ENCODE peak calls at places on chromosomes 7 and 10, in ten cellular contexts. T is HL-60, W is left ventricle myocardium inferior, J is Calu3, D is glutamatergic neuron, K is K562, I is astrocyte of the spinal cord, B is PC-3, E is activated B cell treated with CpG ODN at 0.5 μM for 24 hours, M is HFFc6. C is an unnamed sample.

GRCh38 chr10:73894245-73894971 is 16.5 kb upstream of the PLAU start:
- DNase-seq in T (no peak), J (no peak), D (no peak), K (peak), W (no peak), I (peak), B (peak), M (peak), E (no peak), C (peak)

GRCh38 chr10:77230194-77230593 is 407.4 kb downstream of the KCNMA1 start:
- DNase-seq in W (no peak), M (peak), E (no peak), I (peak), B (peak), D (no peak), K (no peak), T (no peak), J (no peak), C (peak)

GRCh38 chr7:118902600-118902999 is 678.1 kb downstream of the ANKRD7 start:
- DNase-seq in I (no peak), B (no peak), K (peak), D (no peak), J (no peak), T (no peak), M (no peak), E (no peak), W (no peak), C (no peak)

GRCh38 chr7:91140982-91141381 is 123.3 kb upstream of the FZD1 start:
- DNase-seq in D (no peak), M (no peak), B (no peak), E (no peak), T (peak), K (no peak), J (no peak), W (no peak), I (peak), C (no peak)

GRCh38 chr7:116216956-116217570 is 6.7 kb downstream of the TES start:
- DNase-seq in D (no peak), B (peak), W (no peak), M (peak), E (no peak), J (no peak), K (no peak), T (no peak), I (no peak), C (no peak)

GRCh38 chr7:12210179-12211053 is 678 bp upstream of the TMEM106B start:
- DNase-seq in T (no peak), E (peak), K (no peak), I (no peak), W (peak), B (peak), J (peak), D (no peak), M (no peak), C (no peak)

GRCh38 chr7:111735661-111736323 is 173.5 kb upstream of the IMMP2L start:
- DNase-seq in I (peak), B (peak), W (no peak), E (no peak), T (peak), D (peak), K (peak), M (peak), J (peak), C (peak)

GRCh38 chr7:97025130-97025499 is 484 bp upstream of the DLX5 start:
- DNase-seq in J (no peak), B (no peak), D (no peak), W (no peak), M (no peak), T (no peak), K (no peak), I (no peak), E (no peak), C (no peak)

GRCh38 chr10:4663162-4663992 is 162.6 kb upstream of the AKR1E2 start:
- DNase-seq in E (peak), W (peak), B (peak), I (peak), J (peak), K (peak), M (peak), D (no peak), T (no peak), C (peak)

GRCh38 chr10:100647928-100648327 is 97.5 kb upstream of the PAX2 start:
- DNase-seq in M (no peak), D (no peak), K (no peak), T (no peak), J (no peak), B (no peak), W (no peak), I (no peak), E (no peak), C (no peak)

GRCh38 chr10:98074315-98074911 is 44.0 kb upstream of the CRTAC1 start:
- DNase-seq in W (no peak), M (no peak), I (peak), E (no peak), D (no peak), K (peak), B (peak), T (no peak), J (peak), C (peak)

GRCh38 chr7:20561908-20562307 is 53.6 kb upstream of the ABCB5 start:
- DNase-seq in I (peak), T (no peak), D (no peak), M (no peak), K (no peak), J (peak), B (peak), W (no peak), E (no peak), C (no peak)

GRCh38 chr7:90879924-90880323 is 283.8 kb downstream of the CDK14 start:
- DNase-seq in W (peak), I (no peak), K (no peak), E (no peak), M (no peak), B (no peak), J (no peak), D (peak), T (no peak), C (no peak)

GRCh38 chr7:128094111-128094570 is 62.9 kb upstream of the LRRC4 start:
- DNase-seq in W (no peak), E (no peak), B (no peak), M (no peak), T (no peak), D (no peak), I (peak), J (no peak), K (no peak), C (no peak)

GRCh38 chr10:61059636-61060035 is 115.7 kb upstream of the RHOBTB1 start:
- DNase-seq in B (no peak), E (no peak), D (no peak), M (no peak), T (no peak), K (no peak), J (no peak), W (no peak), I (no peak), C (no peak)

GRCh38 chr7:89988070-89988469 is 166.2 kb upstream of the STEAP1 start:
- DNase-seq in D (no peak), B (peak), J (no peak), E (no peak), T (no peak), I (no peak), W (no peak), K (no peak), M (no peak), C (no peak)

GRCh38 chr7:102045681-102046372 is 228.4 kb downstream of the CUX1 start:
- DNase-seq in E (no peak), J (no peak), K (no peak), W (no peak), T (peak), I (no peak), M (no peak), B (no peak), D (no peak), C (no peak)

GRCh38 chr7:1331576-1332467 is 99.2 kb downstream of the UNCX start:
- DNase-seq in B (no peak), D (peak), W (no peak), T (peak), J (no peak), E (no peak), M (no peak), I (no peak), K (no peak), C (no peak)

GRCh38 chr10:52276163-52276562 is 37.9 kb upstream of the DKK1 start:
- DNase-seq in M (no peak), J (no peak), K (no peak), E (no peak), D (no peak), T (no peak), B (no peak), W (no peak), I (no peak), C (no peak)

GRCh38 chr10:93299606-93300353 is 182.4 kb downstream of the MYOF start:
- DNase-seq in D (no peak), I (peak), B (no peak), W (no peak), M (no peak), K (no peak), J (no peak), E (no peak), T (no peak), C (no peak)

GRCh38 chr10:49285232-49285631 is 13.7 kb upstream of the C10orf71 start:
- DNase-seq in M (no peak), K (no peak), I (no peak), T (peak), D (no peak), B (peak), E (no peak), W (no peak), J (no peak), C (peak)

GRCh38 chr7:159105845-159106614 is 38.6 kb downstream of the VIPR2 start:
- DNase-seq in T (no peak), J (no peak), E (no peak), B (peak), D (no peak), W (no peak), M (no peak), K (no peak), I (no peak), C (peak)

GRCh38 chr7:105808209-105808608 is 68.2 kb downstream of the ATXN7L1 start:
- DNase-seq in I (no peak), D (no peak), M (no peak), J (no peak), T (no peak), E (no peak), B (no peak), K (no peak), W (no peak), C (no peak)

GRCh38 chr10:98316661-98317060 is 48.7 kb upstream of the LOXL4 start:
- DNase-seq in E (no peak), M (peak), J (no peak), I (peak), D (no peak), W (no peak), T (no peak), K (no peak), B (peak), C (peak)

GRCh38 chr7:157831143-157831900 is 494.5 kb downstream of the DNAJB6 start:
- DNase-seq in E (no peak), I (no peak), J (no peak), K (no peak), M (no peak), T (no peak), W (no peak), B (no peak), D (no peak), C (no peak)

GRCh38 chr7:44281811-44282600 is 43.4 kb downstream of the CAMK2B start:
- DNase-seq in T (no peak), I (no peak), M (no peak), K (no peak), J (no peak), B (no peak), D (peak), E (peak), W (peak), C (no peak)

GRCh38 chr10:111129348-111129747 is 52.5 kb downstream of the ADRA2A start:
- DNase-seq in W (no peak), M (no peak), T (no peak), I (no peak), J (no peak), B (no peak), K (no peak), E (no peak), D (no peak), C (no peak)

GRCh38 chr10:43901302-43901701 is 252.6 kb upstream of the ZNF32 start:
- DNase-seq in I (no peak), D (no peak), E (no peak), T (no peak), W (no peak), B (peak), K (no peak), J (no peak), M (no peak), C (no peak)
- TF ChIP-seq CTCF in I (peak), D (peak), E (no peak), T (no peak), W (no peak), B (peak), K (no peak), J (no peak), M (peak), C (no peak)

GRCh38 chr10:35643151-35643975 is 1.3 kb upstream of the FZD8 start:
- DNase-seq in W (peak), B (peak), I (peak), K (peak), J (peak), M (no peak), E (peak), T (no peak), D (peak), C (peak)

GRCh38 chr10:35642793-35643114 is 658 bp upstream of the FZD8 start:
- DNase-seq in D (no peak), J (no peak), K (no peak), T (no peak), B (no peak), E (no peak), M (no peak), I (no peak), W (no peak), C (no peak)

GRCh38 chr10:35641430-35642015 is 573 bp downstream of the FZD8 start:
- DNase-seq in W (no peak), D (peak), K (peak), I (peak), M (no peak), E (peak), J (no peak), B (no peak), T (no peak), C (no peak)

GRCh38 chr10:35640951-35641429 is 1.1 kb downstream of the FZD8 start:
- DNase-seq in J (peak), B (peak), W (peak), K (peak), T (peak), M (peak), E (peak), I (peak), D (peak), C (peak)

GRCh38 chr10:35642023-35642792 is at the start of gene FZD8:
- DNase-seq in I (peak), D (peak), W (peak), K (peak), M (peak), E (peak), T (peak), J (peak), B (peak), C (peak)
- TF ChIP-seq CTCF in I (peak), D (no peak), W (peak), K (peak), M (no peak), E (no peak), T (no peak), J (no peak), B (peak), C (no peak)

DNA sequence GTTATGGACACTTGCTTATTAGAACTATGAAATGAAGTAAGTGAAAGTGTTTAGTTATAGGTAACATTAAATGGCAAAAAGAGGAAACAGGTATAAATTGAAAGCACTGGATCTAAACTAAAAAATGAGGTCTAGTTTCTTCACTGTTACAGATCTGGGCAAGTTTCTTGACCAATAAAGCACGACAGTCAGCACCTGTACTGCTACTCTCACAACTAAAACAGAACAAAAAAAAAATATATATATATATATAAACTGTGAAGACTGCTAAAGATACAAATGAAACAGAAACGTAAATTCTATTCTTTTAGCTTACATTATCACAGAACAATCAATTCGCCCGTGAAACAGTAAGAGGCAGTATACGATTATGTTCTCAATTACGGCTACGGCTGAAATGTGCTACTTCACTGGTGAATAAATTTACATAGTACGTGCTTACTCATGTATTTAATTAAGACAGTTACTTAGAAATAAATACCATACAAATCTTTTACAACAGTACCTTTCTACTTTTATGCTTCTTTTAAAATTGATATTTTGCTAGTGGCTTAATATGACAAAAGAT is 4.2 kb downstream of the AHR start:
- DNase-seq in W (no peak), B (peak), J (no peak), D (no peak), M (peak), I (peak), T (no peak), K (no peak), E (no peak), C (peak)
- TF ChIP-seq CTCF in W (peak), B (peak), J (peak), D (no peak), M (peak), I (peak), T (no peak), K (no peak), E (no peak), C (peak)

DNA sequence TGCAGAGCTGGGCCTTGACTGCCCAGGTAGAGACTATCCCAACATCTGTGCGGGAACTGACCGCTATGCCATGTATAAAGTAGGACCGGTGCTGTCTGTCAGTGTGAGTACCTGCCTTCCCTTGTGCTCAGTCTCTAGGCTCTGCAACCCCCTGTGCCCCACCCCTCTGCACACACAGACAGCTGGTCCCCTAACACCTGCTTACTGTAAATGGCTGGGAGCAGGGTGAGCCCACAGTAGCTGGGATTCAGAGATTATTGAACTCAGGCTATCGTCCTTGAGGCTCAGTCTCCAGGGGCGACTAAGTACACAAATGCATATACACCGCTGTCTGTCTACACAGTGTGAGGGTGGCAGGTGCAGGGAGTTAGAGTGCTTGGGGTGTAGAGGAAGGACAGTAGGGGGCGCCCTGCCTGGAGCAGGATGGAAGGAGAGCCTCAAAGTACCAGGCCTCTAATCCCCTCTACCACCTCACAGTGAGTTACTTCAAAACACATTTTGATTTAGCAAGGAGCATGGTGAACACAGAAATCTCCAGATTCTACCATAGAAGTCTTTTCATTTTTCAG is 12.9 kb downstream of the UPP1 start:
- DNase-seq in E (no peak), T (no peak), D (no peak), I (no peak), M (no peak), K (peak), B (no peak), W (no peak), J (no peak), C (no peak)
- TF ChIP-seq CTCF in E (no peak), T (no peak), D (no peak), I (peak), M (peak), K (peak), B (peak), W (no peak), J (peak), C (peak)

GRCh38 chr10:133394801-133395221 is 854 bp downstream of the MTG1 start:
- DNase-seq in W (no peak), E (no peak), K (peak), B (no peak), J (no peak), M (no peak), D (no peak), I (no peak), T (no peak), C (no peak)

GRCh38 chr10:133391761-133392518 is 2.0 kb upstream of the MTG1 start:
- DNase-seq in D (no peak), K (no peak), B (no peak), J (no peak), W (no peak), M (no peak), I (no peak), T (no peak), E (no peak), C (no peak)

GRCh38 chr10:133396035-133396624 is 2.2 kb downstream of the MTG1 start:
- DNase-seq in E (no peak), D (no peak), T (no peak), K (no peak), M (no peak), B (no peak), W (no peak), I (no peak), J (no peak), C (no peak)

GRCh38 chr10:133393401-133394063 is 425 bp upstream of the MTG1 start:
- DNase-seq in I (no peak), K (no peak), D (no peak), E (no peak), W (no peak), J (no peak), B (no peak), T (no peak), M (no peak), C (no peak)

DNA sequence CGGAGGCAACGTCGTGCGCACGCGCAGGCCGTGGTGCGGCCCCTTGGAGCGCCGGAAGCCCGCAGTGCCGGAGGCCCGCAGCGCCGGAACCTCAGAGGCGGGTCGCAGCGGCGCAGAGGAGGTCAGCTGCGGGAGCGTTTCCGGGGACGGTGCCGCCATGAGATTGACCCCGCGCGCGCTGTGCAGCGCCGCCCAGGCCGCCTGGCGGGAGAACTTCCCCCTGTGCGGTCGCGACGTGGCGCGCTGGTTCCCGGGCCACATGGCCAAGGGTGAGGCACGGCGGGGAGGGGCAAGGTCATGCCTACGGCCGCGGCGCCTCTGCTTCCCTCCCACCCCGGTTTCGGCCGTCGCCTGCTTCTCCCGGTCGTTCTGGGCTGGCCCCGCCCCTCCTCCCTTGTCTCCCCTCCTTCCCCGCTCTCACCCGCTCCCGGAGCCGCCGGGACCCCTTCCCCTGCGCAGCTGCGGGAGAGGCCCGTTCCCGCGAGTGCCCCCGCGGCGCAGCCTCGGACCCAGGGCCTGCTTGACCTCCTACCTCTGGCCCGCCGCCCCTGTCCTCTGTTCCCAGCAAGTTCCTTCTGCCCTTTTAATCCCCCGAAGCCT is at the start of gene MTG1:
- DNase-seq in K (peak), D (peak), M (peak), J (peak), W (peak), E (peak), T (peak), I (peak), B (peak), C (peak)
- TF ChIP-seq CTCF in K (peak), D (no peak), M (peak), J (no peak), W (peak), E (no peak), T (no peak), I (no peak), B (no peak), C (no peak)

DNA sequence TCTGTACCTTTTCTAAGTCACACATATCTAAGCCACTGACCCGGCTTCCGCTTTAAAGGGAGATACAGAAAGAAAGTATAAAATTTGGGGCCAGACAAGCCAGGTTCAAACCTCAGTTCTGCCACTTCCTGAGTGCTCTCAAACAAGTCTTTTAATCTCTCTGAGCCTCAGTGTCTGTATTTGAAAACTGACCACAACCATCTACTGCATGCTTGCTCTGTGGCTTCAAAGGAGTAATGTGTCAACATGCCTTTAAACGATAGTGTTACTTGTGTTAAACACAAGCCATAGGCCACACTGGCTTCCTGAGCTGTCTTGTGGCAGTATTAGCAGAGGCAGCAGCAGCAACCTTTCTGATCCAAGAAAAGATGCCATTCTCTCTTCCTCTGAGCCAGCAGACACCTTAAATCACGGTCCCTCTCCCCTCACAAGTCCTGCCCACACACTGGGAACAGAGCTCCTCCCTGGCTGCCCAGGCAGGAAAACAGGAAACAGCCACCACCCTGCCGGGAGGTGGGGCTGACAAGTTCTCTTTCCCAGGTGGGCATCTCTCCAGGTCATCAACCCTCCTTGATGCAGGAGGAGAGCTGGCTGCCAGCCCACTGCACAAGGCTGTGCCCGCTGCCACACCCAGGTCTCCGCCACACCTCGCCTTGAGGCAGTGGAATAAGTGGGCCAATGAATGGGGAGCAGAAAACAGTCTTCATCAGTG is 10.7 kb downstream of the HIP1 start:
- DNase-seq in W (peak), K (no peak), I (peak), M (no peak), B (peak), E (no peak), J (peak), D (no peak), T (no peak), C (peak)
- TF ChIP-seq CTCF in W (no peak), K (no peak), I (no peak), M (no peak), B (no peak), E (no peak), J (no peak), D (no peak), T (no peak), C (no peak)

C was measured in MCF 10A.